ENCODE peak calls at places on chromosomes 7 and 10, in seven cellular contexts. H is progenitor cell of endocrine pancreas, A is tibial artery, F is cardiac fibroblast, D is lower lobe of right lung, C is AG09309, N is dorsolateral prefrontal cortex. L is an unnamed sample.

GRCh38 chr7:102304668-102305067 is 18.0 kb downstream of the SH2B2 start:
- DNase-seq in H (no peak), A (no peak), F (no peak), D (no peak), C (no peak), N (no peak), L (no peak)

GRCh38 chr10:125878957-125879835 is 1.9 kb downstream of the DHX32 start:
- DNase-seq in H (no peak), A (no peak), F (peak; percentile 76), D (no peak), C (peak; percentile 64), N (no peak), L (no peak)

GRCh38 chr10:13715091-13715490 is 128.3 kb downstream of the PRPF18 start:
- DNase-seq in H (no peak), A (no peak), F (no peak), D (no peak), C (no peak), N (no peak), L (no peak)

GRCh38 chr10:67629461-67629971 is 66.5 kb downstream of the CTNNA3 start:
- DNase-seq in H (no peak), A (no peak), F (peak; percentile 3), D (no peak), C (no peak), N (no peak), L (no peak)

GRCh38 chr10:52212802-52213510 is 101.1 kb upstream of the DKK1 start:
- DNase-seq in H (no peak), A (no peak), F (no peak), D (no peak), C (no peak), N (no peak), L (no peak)

GRCh38 chr10:10911035-10911434 is 106.6 kb upstream of the CELF2 start:
- DNase-seq in H (no peak), A (no peak), F (no peak), D (no peak), C (no peak), N (no peak), L (no peak)

GRCh38 chr7:75963383-75963995 is 30.9 kb downstream of the TMEM120A start:
- DNase-seq in H (no peak), A (peak; percentile 85), F (no peak), D (no peak), C (no peak), N (no peak), L (no peak)

GRCh38 chr7:87574630-87575029 is 26.1 kb downstream of the ABCB1 start:
- DNase-seq in H (no peak), A (no peak), F (no peak), D (no peak), C (no peak), N (no peak), L (no peak)

GRCh38 chr7:47638679-47639306 is 56.9 kb upstream of the TNS3 start:
- DNase-seq in H (no peak), A (peak; percentile 89), F (peak; percentile 83), D (no peak), C (no peak), N (no peak), L (no peak)

GRCh38 chr7:90677742-90678439 is 81.8 kb downstream of the CDK14 start:
- DNase-seq in H (no peak), A (no peak), F (no peak), D (no peak), C (no peak), N (no peak), L (no peak)

GRCh38 chr7:124532166-124532565 is 233.4 kb downstream of the GPR37 start:
- DNase-seq in H (no peak), A (no peak), F (no peak), D (no peak), C (no peak), N (no peak), L (no peak)

GRCh38 chr7:108109216-108109908 is 20.8 kb downstream of the LAMB4 start:
- DNase-seq in H (no peak), A (no peak), F (peak; percentile 32), D (no peak), C (no peak), N (no peak), L (peak; percentile 37)
- TF ChIP-seq CTCF in H (peak; percentile 36), A (no peak), F (peak; percentile 48), D (peak; percentile 26), C (peak; percentile 30), N (peak; percentile 47), L (peak; percentile 31)

GRCh38 chr7:149680316-149681025 is 92.9 kb downstream of the ZNF467 start:
- DNase-seq in H (no peak), A (no peak), F (peak; percentile 17), D (no peak), C (no peak), N (no peak), L (no peak)
- TF ChIP-seq CTCF in H (no peak), A (no peak), F (no peak), D (no peak), C (no peak), N (no peak), L (no peak)

DNA sequence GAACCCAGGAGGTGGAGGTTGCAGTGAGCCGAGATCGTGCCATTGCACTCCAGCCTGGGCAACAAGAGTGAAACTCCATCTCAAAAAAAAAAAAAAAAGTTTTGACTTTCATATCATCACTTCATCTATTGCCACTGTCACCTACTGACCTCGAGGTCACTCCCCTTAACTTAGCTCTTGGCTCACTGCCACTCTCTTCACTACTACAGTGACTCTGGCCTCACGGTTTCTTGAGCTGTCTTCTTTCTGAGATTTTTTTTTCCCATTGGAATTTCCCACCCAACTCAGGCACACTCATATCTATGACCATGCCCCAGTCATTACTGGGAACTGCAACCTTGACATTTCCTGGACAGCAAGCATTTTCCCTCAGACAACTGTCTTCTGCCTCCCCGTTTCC is 42.6 kb upstream of the C7orf33 start:
- DNase-seq in H (no peak), A (no peak), F (no peak), D (no peak), C (no peak), N (no peak), L (no peak)
- TF ChIP-seq CTCF in H (no peak), A (no peak), F (no peak), D (no peak), C (no peak), N (no peak), L (no peak)

GRCh38 chr10:28722065-28722803 is 44.9 kb downstream of the BAMBI start:
- DNase-seq in H (peak; percentile 30), A (peak; percentile 66), F (peak; percentile 51), D (peak; percentile 44), C (no peak), N (peak; percentile 62), L (no peak)
- TF ChIP-seq CTCF in H (no peak), A (no peak), F (no peak), D (no peak), C (no peak), N (no peak), L (no peak)

DNA sequence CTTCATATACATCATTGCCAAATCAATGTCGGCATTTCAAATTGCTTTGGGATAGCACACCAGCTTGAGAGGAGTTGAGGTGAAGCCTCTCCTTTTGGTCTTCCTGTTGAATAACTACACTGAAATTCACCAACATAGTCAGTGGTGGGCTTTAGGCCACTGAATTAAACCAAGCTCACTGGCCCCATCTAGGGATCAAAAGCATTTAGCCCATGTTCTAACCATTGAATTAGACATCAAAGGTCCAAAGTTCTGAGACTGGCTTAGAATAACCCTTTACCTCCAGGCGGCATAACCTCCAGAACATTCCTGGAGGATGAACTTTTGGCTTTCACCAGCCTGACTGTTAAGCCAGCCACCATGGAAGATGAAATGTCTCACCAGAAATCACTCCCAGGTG is 54.6 kb downstream of the BPGM start:
- DNase-seq in H (no peak), A (no peak), F (peak; percentile 55), D (no peak), C (no peak), N (no peak), L (peak; percentile 42)
- TF ChIP-seq CTCF in H (peak; percentile 35), A (no peak), F (peak; percentile 52), D (peak; percentile 29), C (peak; percentile 49), N (peak; percentile 60), L (peak; percentile 43)

GRCh38 chr7:157006829-157007469 is 3.5 kb downstream of the MNX1 start:
- DNase-seq in H (no peak), A (no peak), F (no peak), D (no peak), C (no peak), N (no peak), L (peak; percentile 27)

GRCh38 chr7:157004839-157005455 is 5.5 kb downstream of the MNX1 start:
- DNase-seq in H (no peak), A (peak; percentile 35), F (no peak), D (no peak), C (no peak), N (no peak), L (no peak)

GRCh38 chr7:157006205-157006747 is 4.2 kb downstream of the MNX1 start:
- DNase-seq in H (no peak), A (peak; percentile 58), F (no peak), D (no peak), C (no peak), N (no peak), L (peak; percentile 44)

GRCh38 chr7:157004050-157004838 is 6.2 kb downstream of the MNX1 start:
- DNase-seq in H (no peak), A (peak; percentile 50), F (peak; percentile 48), D (no peak), C (no peak), N (peak; percentile 30), L (peak; percentile 38)

GRCh38 chr7:157005456-157006204 is 4.8 kb downstream of the MNX1 start:
- DNase-seq in H (no peak), A (peak; percentile 57), F (no peak), D (no peak), C (no peak), N (no peak), L (peak; percentile 55)
- TF ChIP-seq CTCF in H (no peak), A (no peak), F (no peak), D (no peak), C (no peak), N (no peak), L (no peak)

DNA sequence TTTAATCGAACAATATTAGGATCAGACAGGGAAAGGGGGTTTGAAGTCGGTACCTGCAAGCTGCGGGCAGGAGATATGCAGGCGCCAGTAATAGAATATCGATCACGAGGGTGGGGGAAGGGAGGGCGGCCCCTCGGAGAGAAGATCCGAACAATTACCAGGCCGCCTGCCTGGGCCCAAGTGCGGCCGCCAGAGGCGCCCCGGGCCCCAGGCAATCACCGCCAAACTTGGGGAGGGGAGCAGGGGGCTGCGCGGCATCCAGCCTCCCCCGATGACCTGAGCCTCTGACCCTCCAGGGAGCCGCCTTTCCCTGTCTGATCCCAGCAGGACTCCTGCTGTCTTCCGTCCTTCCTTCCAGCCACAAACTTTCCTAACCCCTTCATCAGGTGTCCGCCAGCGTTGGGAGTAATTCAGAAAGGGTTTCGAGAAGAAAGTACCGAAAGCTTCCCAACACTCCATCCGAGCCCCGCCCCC is 1.1 kb downstream of the NKX1-2 start:
- DNase-seq in H (no peak), A (no peak), F (no peak), D (no peak), C (no peak), N (no peak), L (no peak)
- TF ChIP-seq CTCF in H (peak; percentile 47), A (no peak), F (no peak), D (no peak), C (no peak), N (no peak), L (no peak)

L was measured in GM20000.